ENCODE peak calls at places on chromosomes 2 and 18, in four cellular contexts. T is GM23248, B is GM06990, C is MG63. L is an unnamed sample. For H3K36me3, the result is how much of the 10 kb centered on the place peaks cover.

GRCh38 chr2:223055836-223056235 is 3.8 kb downstream of the KCNE4 start:
- DNase-seq in T (no peak), C (no peak), B (no peak), L (no peak)

GRCh38 chr18:48621815-48622555 is 83.2 kb downstream of the CTIF start:
- DNase-seq in T (no peak), B (no peak), C (no peak), L (peak)

GRCh38 chr18:21997207-21998143 is 171.9 kb upstream of the GATA6 start:
- DNase-seq in B (peak), C (no peak), T (peak), L (no peak)

GRCh38 chr2:120847700-120848321 is 112.1 kb downstream of the GLI2 start:
- DNase-seq in T (no peak), B (no peak), C (no peak), L (peak)

GRCh38 chr2:2022941-2023586 is 278.7 kb upstream of the PXDN start:
- DNase-seq in C (no peak), B (no peak), T (no peak), L (no peak)

GRCh38 chr2:231399853-231400667 is 4.5 kb downstream of the B3GNT7 start:
- DNase-seq in B (no peak), C (peak), T (peak), L (peak)

GRCh38 chr2:25305809-25306208 is 35.9 kb downstream of the DNMT3A start:
- DNase-seq in B (no peak), C (peak), T (no peak), L (peak)

GRCh38 chr2:43228782-43229659 is 2.6 kb upstream of the ZFP36L2 start:
- DNase-seq in C (no peak), T (peak), B (peak), L (no peak)

GRCh38 chr2:173079968-173080860 is 4.6 kb downstream of the MAP3K20 start:
- DNase-seq in C (peak), B (no peak), T (peak), L (no peak)

GRCh38 chr2:39739386-39739785 is 39.7 kb downstream of the THUMPD2 start:
- DNase-seq in T (no peak), B (no peak), C (no peak), L (no peak)

GRCh38 chr2:39736593-39736992 is 42.5 kb downstream of the THUMPD2 start:
- DNase-seq in T (peak), B (no peak), C (peak), L (no peak)

GRCh38 chr2:39741871-39742270 is 37.2 kb downstream of the THUMPD2 start:
- DNase-seq in T (peak), B (no peak), C (no peak), L (no peak)

GRCh38 chr2:39737661-39738060 is 41.4 kb downstream of the THUMPD2 start:
- DNase-seq in B (no peak), T (peak), C (peak), L (no peak)

DNA sequence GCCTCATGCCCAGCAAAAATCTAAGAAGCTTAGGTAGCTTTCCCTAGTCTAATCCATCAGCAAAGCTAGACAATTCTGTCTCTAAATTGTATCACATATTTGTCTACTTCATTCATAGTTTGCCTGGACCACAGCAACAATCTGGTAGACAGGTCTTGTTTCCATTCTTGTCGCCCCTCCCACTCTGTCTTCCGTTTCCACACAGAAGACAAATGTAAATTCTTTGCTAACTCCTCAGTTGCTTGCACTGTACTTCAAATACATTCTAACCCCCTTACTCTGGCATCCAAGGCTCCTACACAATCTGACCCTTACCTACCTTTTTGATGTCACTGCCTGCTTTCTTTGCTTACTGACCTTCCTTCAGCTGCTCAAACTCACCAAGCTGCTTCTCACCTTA is 40.1 kb downstream of the THUMPD2 start:
- DNase-seq in T (no peak), B (no peak), C (no peak), L (no peak)
- H3K36me3 ChIP-seq in T (under half), B (under half), C (half or more), L (half or more)

GRCh38 chr2:15630121-15630957 is 38.7 kb downstream of the DDX1 start:
- DNase-seq in T (no peak), C (no peak), B (no peak), L (no peak)

GRCh38 chr2:15633971-15634346 is 42.3 kb downstream of the DDX1 start:
- DNase-seq in B (no peak), T (no peak), C (no peak), L (no peak)

GRCh38 chr2:15633043-15633970 is 41.6 kb downstream of the DDX1 start:
- DNase-seq in C (no peak), T (no peak), B (no peak), L (no peak)

GRCh38 chr2:15630958-15631719 is 39.5 kb downstream of the DDX1 start:
- DNase-seq in B (no peak), C (no peak), T (no peak), L (no peak)

GRCh38 chr2:15631883-15632282 is 40.2 kb downstream of the DDX1 start:
- DNase-seq in B (no peak), C (no peak), T (no peak), L (no peak)
- H3K36me3 ChIP-seq in B (under half), C (half or more), T (half or more), L (half or more)

GRCh38 chr2:149483004-149483605 is 104.5 kb downstream of the MMADHC start:
- DNase-seq in T (peak), B (no peak), C (no peak), L (no peak)
- H3K36me3 ChIP-seq in T (under half), B (under half), C (under half), L (under half)

GRCh38 chr2:46381263-46381849 is 84.1 kb downstream of the EPAS1 start:
- DNase-seq in T (peak), C (peak), B (no peak), L (peak)
- H3K36me3 ChIP-seq in T (under half), C (half or more), B (under half), L (under half)